ENCODE peak calls at places on chromosomes 12 and 14, in seven cellular contexts. R is activated T-cell treated with anti-CD3 and anti-CD28 coated beads for 48 hours, X is GM12865, O is Daoy, V is right cardiac atrium, N is T follicular helper cell, A is mammary epithelial cell. U is an unnamed sample.

GRCh38 chr14:20278414-20278813 is 27.3 kb downstream of the TTC5 start:
- DNase-seq in R (no peak), X (no peak), O (peak; percentile 59), V (peak; percentile 73), N (peak; percentile 53), A (peak; percentile 35), U (no peak)

GRCh38 chr14:83887871-83888270 is 1642.1 kb upstream of the FLRT2 start:
- DNase-seq in R (no peak), X (no peak), O (no peak), V (no peak), N (no peak), A (no peak), U (no peak)

GRCh38 chr12:124273630-124274029 is 21.3 kb upstream of the RFLNA start:
- DNase-seq in R (no peak), X (peak; percentile 66), O (peak; percentile 61), V (no peak), N (no peak), A (peak; percentile 77), U (no peak)

GRCh38 chr12:6839482-6840201 is 1.1 kb upstream of the GNB3 start:
- DNase-seq in R (no peak), X (peak; percentile 78), O (no peak), V (peak; percentile 30), N (no peak), A (no peak), U (no peak)

GRCh38 chr12:110079477-110080400 is 31.4 kb upstream of the C12orf76 start:
- DNase-seq in R (peak; percentile 54), X (peak; percentile 94), O (no peak), V (peak; percentile 83), N (peak; percentile 54), A (peak; percentile 42), U (peak; percentile 70)

GRCh38 chr12:94435511-94435927 is 24.1 kb downstream of the CEP83 start:
- DNase-seq in R (no peak), X (no peak), O (no peak), V (no peak), N (no peak), A (no peak), U (no peak)

GRCh38 chr14:36625436-36625835 is 36.2 kb upstream of the PAX9 start:
- DNase-seq in R (no peak), X (no peak), O (no peak), V (no peak), N (no peak), A (no peak), U (no peak)

GRCh38 chr12:6372403-6373003 is 2.9 kb downstream of the SCNN1A start:
- DNase-seq in R (no peak), X (no peak), O (peak; percentile 91), V (peak; percentile 52), N (no peak), A (peak; percentile 92), U (no peak)

GRCh38 chr14:72663956-72664650 is 229.8 kb downstream of the DPF3 start:
- DNase-seq in R (no peak), X (peak; percentile 18), O (peak; percentile 37), V (no peak), N (no peak), A (no peak), U (no peak)

GRCh38 chr12:76236640-76237039 is 111.6 kb downstream of the BBS10 start:
- DNase-seq in R (no peak), X (no peak), O (peak; percentile 83), V (no peak), N (no peak), A (peak; percentile 95), U (no peak)

GRCh38 chr14:82778008-82778407 is 1244.4 kb upstream of the SEL1L start:
- DNase-seq in R (no peak), X (no peak), O (no peak), V (no peak), N (no peak), A (no peak), U (no peak)

GRCh38 chr14:63387691-63388090 is 69.0 kb upstream of the GPHB5 start:
- DNase-seq in R (no peak), X (no peak), O (no peak), V (no peak), N (no peak), A (no peak), U (no peak)

GRCh38 chr12:40515041-40515825 is 177.0 kb upstream of the CNTN1 start:
- DNase-seq in R (no peak), X (peak; percentile 51), O (no peak), V (no peak), N (no peak), A (peak; percentile 65), U (no peak)

GRCh38 chr12:47094804-47095203 is 15.0 kb upstream of the AMIGO2 start:
- DNase-seq in R (no peak), X (no peak), O (peak; percentile 93), V (no peak), N (no peak), A (peak; percentile 83), U (no peak)

GRCh38 chr12:121388421-121388981 is 11.4 kb upstream of the RNF34 start:
- DNase-seq in R (no peak), X (no peak), O (peak; percentile 80), V (no peak), N (no peak), A (peak; percentile 85), U (no peak)

GRCh38 chr12:30450872-30451271 is 244.8 kb downstream of the IPO8 start:
- DNase-seq in R (no peak), X (no peak), O (peak; percentile 27), V (no peak), N (no peak), A (no peak), U (no peak)

GRCh38 chr12:457676-458075 is 2.1 kb upstream of the B4GALNT3 start:
- DNase-seq in R (no peak), X (peak; percentile 26), O (no peak), V (no peak), N (no peak), A (no peak), U (no peak)

GRCh38 chr12:108302471-108303311 is 36.4 kb downstream of the CMKLR1 start:
- DNase-seq in R (no peak), X (no peak), O (peak; percentile 95), V (peak; percentile 96), N (no peak), A (no peak), U (no peak)

GRCh38 chr12:104669057-104669770 is 212.5 kb downstream of the CHST11 start:
- DNase-seq in R (no peak), X (no peak), O (peak; percentile 15), V (peak; percentile 94), N (no peak), A (peak; percentile 77), U (no peak)

GRCh38 chr14:103232338-103232808 is 101.7 kb upstream of the EIF5 start:
- DNase-seq in R (no peak), X (no peak), O (peak; percentile 36), V (no peak), N (no peak), A (no peak), U (no peak)

GRCh38 chr14:23307687-23308644 is 1.3 kb downstream of the BCL2L2 start:
- DNase-seq in R (no peak), X (no peak), O (peak; percentile 68), V (no peak), N (no peak), A (peak; percentile 87), U (no peak)

U was measured in effector memory CD4-positive, alpha-beta T cell.